ENCODE peak calls at places on chromosomes 2 and 18, in six cellular contexts. K is IMR-90, D is ascending aorta, U is hepatocyte, N is foreskin keratinocyte, T is heart right ventricle. B is an unnamed sample.

GRCh38 chr2:127421871-127422618 is 3.8 kb downstream of the PROC start:
- DNase-seq in N (no peak), K (no peak), U (no peak), T (no peak), D (no peak), B (no peak)

GRCh38 chr2:12547771-12548170 is 169.0 kb upstream of the TRIB2 start:
- DNase-seq in D (no peak), T (no peak), K (no peak), N (no peak), U (no peak), B (no peak)

GRCh38 chr2:135951071-135951583 is 34.3 kb downstream of the DARS1 start:
- DNase-seq in U (no peak), T (no peak), D (no peak), N (no peak), K (no peak), B (no peak)

GRCh38 chr2:167706800-167707199 is 540.6 kb downstream of the STK39 start:
- DNase-seq in T (no peak), U (no peak), N (no peak), D (no peak), K (peak), B (no peak)

GRCh38 chr2:223972656-223973102 is 15.4 kb downstream of the MRPL44 start:
- DNase-seq in K (no peak), N (no peak), D (no peak), T (no peak), U (no peak), B (no peak)

GRCh38 chr2:223859070-223859469 is 21.7 kb upstream of the AP1S3 start:
- DNase-seq in U (no peak), K (no peak), N (no peak), T (no peak), D (no peak), B (no peak)

GRCh38 chr2:223563462-223563861 is 38.7 kb downstream of the SCG2 start:
- DNase-seq in T (no peak), D (no peak), U (peak), K (peak), N (peak), B (no peak)

GRCh38 chr2:204265701-204266310 is 279.5 kb upstream of the PARD3B start:
- DNase-seq in U (no peak), T (no peak), K (no peak), D (no peak), N (no peak), B (peak)

GRCh38 chr2:218997730-218998129 is 4.5 kb upstream of the CRYBA2 start:
- DNase-seq in U (no peak), K (no peak), N (no peak), D (no peak), T (no peak), B (no peak)

GRCh38 chr2:95670167-95670566 is 78.4 kb downstream of the TRIM43 start:
- DNase-seq in K (peak), U (no peak), D (no peak), N (no peak), T (no peak), B (no peak)

GRCh38 chr2:219426068-219426443 is 7.9 kb downstream of the DES start:
- DNase-seq in N (no peak), D (no peak), T (no peak), K (no peak), U (no peak), B (no peak)

GRCh38 chr18:43578636-43579203 is 301.4 kb upstream of the SYT4 start:
- DNase-seq in D (no peak), T (no peak), U (no peak), N (no peak), K (no peak), B (no peak)

GRCh38 chr2:100124746-100125145 is 17.6 kb downstream of the AFF3 start:
- DNase-seq in D (no peak), N (peak), K (no peak), U (no peak), T (no peak), B (no peak)

GRCh38 chr18:41009926-41010325 is 945.1 kb upstream of the PIK3C3 start:
- DNase-seq in U (no peak), K (no peak), D (no peak), T (no peak), N (no peak), B (no peak)

GRCh38 chr2:127591221-127591923 is 54.6 kb upstream of the GPR17 start:
- DNase-seq in K (peak), T (peak), U (peak), D (peak), N (peak), B (peak)

GRCh38 chr2:218289639-218290315 is 2.5 kb downstream of the TMBIM1 start:
- DNase-seq in D (no peak), U (peak), K (peak), N (peak), T (no peak), B (no peak)

GRCh38 chr2:95029898-95030341 is 4.4 kb downstream of the MAL start:
- DNase-seq in K (no peak), U (no peak), T (no peak), D (no peak), N (no peak), B (no peak)

GRCh38 chr2:88070055-88070454 is 2.4 kb downstream of the SMYD1 start:
- DNase-seq in K (no peak), D (no peak), U (no peak), T (no peak), N (no peak), B (no peak)

GRCh38 chr2:204115288-204115687 is 178.7 kb downstream of the ICOS start:
- DNase-seq in T (no peak), U (no peak), N (no peak), D (no peak), K (no peak), B (no peak)

GRCh38 chr2:176554107-176555048 is 285.1 kb downstream of the MTX2 start:
- DNase-seq in K (peak), T (peak), N (peak), D (peak), U (peak), B (no peak)

GRCh38 chr18:48635806-48636205 is 97.0 kb downstream of the CTIF start:
- DNase-seq in D (no peak), U (no peak), K (no peak), T (no peak), N (no peak), B (no peak)

GRCh38 chr2:27627963-27628766 is 647 bp downstream of the CCDC121 start:
- DNase-seq in K (peak), D (no peak), N (peak), T (no peak), U (peak), B (no peak)

GRCh38 chr18:57445488-57446319 is 10.5 kb downstream of the ONECUT2 start:
- DNase-seq in K (no peak), N (no peak), U (no peak), T (no peak), D (no peak), B (no peak)

GRCh38 chr2:219627105-219628100 is at the start of gene SLC4A3:
- DNase-seq in K (peak), U (peak), N (no peak), D (peak), T (no peak), B (peak)

GRCh38 chr2:216950547-216950946 is 90.7 kb upstream of the TNP1 start:
- DNase-seq in T (no peak), D (no peak), N (no peak), U (no peak), K (no peak), B (no peak)

GRCh38 chr2:183359867-183360266 is 235.6 kb downstream of the NUP35 start:
- DNase-seq in U (no peak), K (no peak), N (peak), D (no peak), T (no peak), B (no peak)

GRCh38 chr18:21833619-21834300 is 93.2 kb downstream of the MIB1 start:
- DNase-seq in K (no peak), T (no peak), D (no peak), U (no peak), N (no peak), B (no peak)

GRCh38 chr2:158297606-158298005 is 158.9 kb downstream of the CCDC148 start:
- DNase-seq in T (no peak), K (no peak), U (no peak), N (peak), D (no peak), B (no peak)

GRCh38 chr2:222360146-222360545 is 61.3 kb upstream of the PAX3 start:
- DNase-seq in D (no peak), T (no peak), N (no peak), U (no peak), K (no peak), B (no peak)

GRCh38 chr2:219877714-219878113 is 250.3 kb downstream of the SLC4A3 start:
- DNase-seq in N (no peak), D (no peak), T (no peak), K (no peak), U (no peak), B (no peak)

GRCh38 chr2:26299488-26300092 is 46.4 kb upstream of the SELENOI start:
- DNase-seq in U (peak), D (peak), T (peak), N (peak), K (peak), B (no peak)

DNA sequence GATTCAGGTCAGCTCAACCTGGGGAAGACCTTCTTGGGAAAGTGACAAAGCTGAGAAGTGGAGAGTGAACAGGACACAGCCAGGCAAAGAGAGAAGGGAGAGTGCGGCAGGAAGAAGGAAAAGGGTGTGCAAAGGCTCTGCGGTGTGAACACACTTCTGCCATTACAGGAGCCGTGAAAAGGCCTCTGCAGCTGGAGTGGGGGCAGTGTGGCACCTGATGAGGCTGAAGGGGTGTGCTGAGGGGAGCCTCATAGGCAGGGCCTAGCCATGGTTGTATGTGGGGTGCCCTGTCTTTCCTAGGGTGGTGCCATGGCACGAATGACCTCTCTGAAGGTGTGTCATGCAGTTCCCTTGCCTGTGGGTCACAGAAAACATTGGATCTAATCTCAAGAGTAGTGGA is 347.6 kb downstream of the CYRIA start:
- DNase-seq in K (no peak), N (no peak), T (no peak), D (no peak), U (no peak), B (no peak)
- H3K27ac ChIP-seq in K (no peak), N (no peak), T (no peak), D (no peak), U (peak), B (no peak)

GRCh38 chr2:239285932-239286230 is 114.9 kb downstream of the HDAC4 start:
- DNase-seq in N (no peak), T (no peak), U (no peak), D (no peak), K (no peak), B (no peak)

GRCh38 chr2:239282448-239283287 is 118.2 kb downstream of the HDAC4 start:
- DNase-seq in K (no peak), U (no peak), T (no peak), N (no peak), D (peak), B (no peak)

GRCh38 chr2:239285071-239285931 is 115.5 kb downstream of the HDAC4 start:
- DNase-seq in U (no peak), D (no peak), N (no peak), K (no peak), T (no peak), B (no peak)

GRCh38 chr2:239283288-239283945 is 117.4 kb downstream of the HDAC4 start:
- DNase-seq in U (no peak), N (no peak), D (peak), T (no peak), K (no peak), B (no peak)

GRCh38 chr2:239283961-239284801 is 116.6 kb downstream of the HDAC4 start:
- DNase-seq in N (no peak), T (no peak), U (no peak), K (no peak), D (peak), B (no peak)
- H3K27ac ChIP-seq in N (no peak), T (no peak), U (no peak), K (no peak), D (no peak), B (no peak)

DNA sequence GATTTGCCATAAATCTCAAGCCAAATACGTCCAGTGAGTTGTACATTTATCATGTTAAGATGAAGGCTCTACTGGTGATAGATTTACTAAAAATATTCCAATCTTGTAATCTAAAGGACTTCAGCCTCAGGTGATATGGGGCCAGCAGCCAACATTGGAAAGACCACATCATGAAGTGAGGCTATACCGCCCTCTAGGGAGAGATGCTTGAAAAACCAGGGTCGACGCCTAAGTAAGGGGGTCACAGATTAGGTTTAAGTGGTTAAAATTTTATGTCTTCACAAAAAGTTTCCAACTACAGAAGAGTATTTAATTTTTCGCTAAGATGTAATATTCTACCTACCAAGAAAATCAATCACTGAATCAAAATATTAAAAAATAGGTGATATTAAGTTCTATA is 33.3 kb downstream of the DOCK10 start:
- DNase-seq in D (no peak), K (no peak), N (no peak), U (no peak), T (no peak), B (no peak)
- H3K27ac ChIP-seq in D (no peak), K (no peak), N (no peak), U (no peak), T (no peak), B (no peak)

GRCh38 chr2:139218181-139218580 is 438.0 kb upstream of the NXPH2 start:
- DNase-seq in T (no peak), U (no peak), K (no peak), D (no peak), N (no peak), B (no peak)
- H3K27ac ChIP-seq in T (no peak), U (no peak), K (no peak), D (no peak), N (no peak), B (no peak)

DNA sequence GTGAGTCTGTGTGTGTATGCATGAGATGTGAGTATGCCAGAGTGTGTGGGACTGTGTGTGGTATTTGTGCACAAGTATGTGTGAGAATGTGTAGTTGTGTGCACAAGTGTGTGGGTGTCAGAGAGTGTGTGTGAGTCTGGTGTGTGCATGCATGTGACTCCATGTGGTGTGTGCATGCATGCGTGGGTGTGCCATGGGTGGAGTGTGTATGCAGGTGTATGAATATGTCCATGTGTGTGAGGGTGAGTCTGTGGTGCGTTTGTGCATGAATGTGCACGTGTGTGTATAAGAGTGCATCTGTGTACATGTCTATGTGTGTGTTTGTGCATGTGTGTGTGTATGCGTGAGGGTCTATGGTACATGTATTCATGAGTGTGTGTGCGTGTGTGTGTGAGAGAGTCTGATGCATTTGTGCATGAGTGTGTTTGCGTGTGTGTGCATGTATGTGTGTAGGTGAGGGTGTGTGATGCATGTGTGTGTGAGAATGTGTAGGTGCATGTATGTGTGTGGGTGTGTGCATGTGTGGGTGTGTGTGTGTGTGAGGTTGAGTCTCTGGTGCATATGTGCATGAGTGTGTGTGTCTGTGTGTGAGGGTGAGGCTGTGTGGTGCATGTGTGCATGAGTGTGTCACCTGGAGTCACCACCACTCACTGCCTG is 226.8 kb downstream of the LDLRAD4 start:
- DNase-seq in U (no peak), N (no peak), T (no peak), D (no peak), K (no peak), B (no peak)
- H3K27ac ChIP-seq in U (no peak), N (no peak), T (no peak), D (no peak), K (no peak), B (no peak)

DNA sequence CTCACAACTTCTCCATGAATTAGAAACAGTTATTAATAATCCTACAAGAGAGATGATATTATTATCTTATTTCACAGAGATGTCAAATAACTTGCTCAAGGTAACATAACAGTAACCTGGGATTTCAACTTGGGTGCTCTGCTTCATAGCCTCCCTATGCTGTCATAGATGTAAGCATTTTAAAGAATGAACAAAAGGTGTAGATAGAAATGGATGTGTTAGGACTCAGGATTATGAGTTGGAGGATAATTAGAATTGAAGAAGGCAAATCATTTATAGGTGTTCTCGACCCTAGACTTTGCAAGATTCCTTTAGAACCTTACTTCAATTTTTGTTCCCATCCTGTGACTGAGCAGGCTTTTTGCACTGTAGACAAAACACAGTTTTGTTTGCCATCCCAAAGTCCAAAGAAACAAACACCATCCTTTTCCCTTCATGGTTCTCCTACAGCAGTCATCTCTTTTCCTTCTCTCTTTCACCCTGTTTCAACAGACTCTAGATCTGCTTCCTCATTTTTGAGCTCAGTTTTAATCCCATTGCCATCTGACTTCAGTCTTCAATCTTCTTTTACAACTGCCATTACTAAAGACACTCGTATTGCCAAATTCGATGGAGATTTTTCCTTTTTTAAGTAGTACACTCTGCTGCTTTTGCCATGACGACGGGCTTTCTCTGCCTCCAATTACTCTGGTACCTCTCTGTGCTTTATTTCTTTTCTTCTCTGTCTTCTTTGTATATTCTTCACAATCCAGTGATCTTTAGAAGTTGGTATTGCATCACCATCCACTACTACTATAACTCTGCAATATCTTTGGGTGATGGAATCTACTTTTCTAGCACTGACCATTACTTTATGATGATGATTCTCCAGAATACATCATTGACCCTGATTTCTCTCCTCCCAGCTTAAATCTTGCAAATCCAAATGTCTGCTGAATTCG is 4.5 kb downstream of the HNMT start:
- DNase-seq in K (no peak), N (no peak), U (no peak), T (no peak), D (no peak), B (no peak)
- H3K27ac ChIP-seq in K (peak), N (no peak), U (no peak), T (peak), D (peak), B (peak)

GRCh38 chr2:112153179-112153490 is 14.9 kb downstream of the FBLN7 start:
- DNase-seq in K (no peak), T (no peak), D (peak), U (no peak), N (no peak), B (no peak)
- H3K27ac ChIP-seq in K (no peak), T (no peak), D (no peak), U (no peak), N (no peak), B (no peak)